ENCODE peak calls at places on chromosomes 5 and 9, in ten cellular contexts. One of them, this sample, is unnamed.

GRCh38 chr9:116318463-116319271 is 165.1 kb downstream of the PAPPA start:
- DNase-seq in activated T-cell treated with anti-CD3 and anti-CD28 coated beads for 1 hour: no peak
- DNase-seq in H54: no peak
- DNase-seq in RPMI8226: no peak
- DNase-seq in EL: no peak
- DNase-seq in WTC11: no peak
- DNase-seq in type B pancreatic cell: no peak
- DNase-seq in stimulated activated naive CD8-positive, alpha-beta T cell treated with anti-CD3 and anti-CD28 coated beads, Interleukin-15, Interleukin-2, amounts not matched to agents 100 U/mL and 50 U/mL, for 24 hours: no peak
- DNase-seq in lower leg skin: peak; percentile 34
- DNase-seq in pancreas: no peak
- DNase-seq in this sample: no peak

GRCh38 chr5:34452170-34452828 is 203.8 kb upstream of the RAI14 start:
- DNase-seq in RPMI8226: no peak
- DNase-seq in activated T-cell treated with anti-CD3 and anti-CD28 coated beads for 1 hour: no peak
- DNase-seq in type B pancreatic cell: no peak
- DNase-seq in WTC11: no peak
- DNase-seq in stimulated activated naive CD8-positive, alpha-beta T cell treated with anti-CD3 and anti-CD28 coated beads, Interleukin-15, Interleukin-2, amounts not matched to agents 100 U/mL and 50 U/mL, for 24 hours: no peak
- DNase-seq in EL: peak; percentile 45
- DNase-seq in pancreas: no peak
- DNase-seq in lower leg skin: no peak
- DNase-seq in H54: no peak
- DNase-seq in this sample: no peak

GRCh38 chr9:72524820-72525539 is 3.6 kb downstream of the TMC1 start:
- DNase-seq in activated T-cell treated with anti-CD3 and anti-CD28 coated beads for 1 hour: no peak
- DNase-seq in H54: peak; percentile 80
- DNase-seq in RPMI8226: no peak
- DNase-seq in stimulated activated naive CD8-positive, alpha-beta T cell treated with anti-CD3 and anti-CD28 coated beads, Interleukin-15, Interleukin-2, amounts not matched to agents 100 U/mL and 50 U/mL, for 24 hours: peak; percentile 27
- DNase-seq in type B pancreatic cell: no peak
- DNase-seq in pancreas: peak; percentile 74
- DNase-seq in lower leg skin: peak; percentile 26
- DNase-seq in EL: peak; percentile 98
- DNase-seq in WTC11: no peak
- DNase-seq in this sample: no peak

GRCh38 chr9:105073147-105073546 is 145.2 kb upstream of the ABCA1 start:
- DNase-seq in lower leg skin: no peak
- DNase-seq in pancreas: no peak
- DNase-seq in H54: no peak
- DNase-seq in EL: peak; percentile 31
- DNase-seq in type B pancreatic cell: no peak
- DNase-seq in activated T-cell treated with anti-CD3 and anti-CD28 coated beads for 1 hour: no peak
- DNase-seq in stimulated activated naive CD8-positive, alpha-beta T cell treated with anti-CD3 and anti-CD28 coated beads, Interleukin-15, Interleukin-2, amounts not matched to agents 100 U/mL and 50 U/mL, for 24 hours: no peak
- DNase-seq in WTC11: no peak
- DNase-seq in RPMI8226: no peak
- DNase-seq in this sample: no peak

GRCh38 chr9:93155716-93156474 is 21.8 kb upstream of the NINJ1 start:
- DNase-seq in pancreas: no peak
- DNase-seq in RPMI8226: no peak
- DNase-seq in EL: no peak
- DNase-seq in stimulated activated naive CD8-positive, alpha-beta T cell treated with anti-CD3 and anti-CD28 coated beads, Interleukin-15, Interleukin-2, amounts not matched to agents 100 U/mL and 50 U/mL, for 24 hours: no peak
- DNase-seq in lower leg skin: no peak
- DNase-seq in type B pancreatic cell: no peak
- DNase-seq in activated T-cell treated with anti-CD3 and anti-CD28 coated beads for 1 hour: no peak
- DNase-seq in WTC11: no peak
- DNase-seq in H54: no peak
- DNase-seq in this sample: no peak

GRCh38 chr9:4297795-4298254 is 2.0 kb downstream of the GLIS3 start:
- DNase-seq in stimulated activated naive CD8-positive, alpha-beta T cell treated with anti-CD3 and anti-CD28 coated beads, Interleukin-15, Interleukin-2, amounts not matched to agents 100 U/mL and 50 U/mL, for 24 hours: peak; percentile 45
- DNase-seq in activated T-cell treated with anti-CD3 and anti-CD28 coated beads for 1 hour: peak; percentile 24
- DNase-seq in type B pancreatic cell: peak; percentile 71
- DNase-seq in WTC11: peak; percentile 75
- DNase-seq in pancreas: peak; percentile 66
- DNase-seq in EL: peak; percentile 84
- DNase-seq in H54: no peak
- DNase-seq in RPMI8226: peak; percentile 37
- DNase-seq in lower leg skin: peak; percentile 50
- DNase-seq in this sample: peak; percentile 10

GRCh38 chr9:111598730-111599091 is 736 bp downstream of the PTGR1 start:
- DNase-seq in H54: no peak
- DNase-seq in type B pancreatic cell: no peak
- DNase-seq in lower leg skin: peak; percentile 23
- DNase-seq in RPMI8226: no peak
- DNase-seq in WTC11: no peak
- DNase-seq in EL: peak; percentile 39
- DNase-seq in activated T-cell treated with anti-CD3 and anti-CD28 coated beads for 1 hour: no peak
- DNase-seq in stimulated activated naive CD8-positive, alpha-beta T cell treated with anti-CD3 and anti-CD28 coated beads, Interleukin-15, Interleukin-2, amounts not matched to agents 100 U/mL and 50 U/mL, for 24 hours: peak; percentile 20
- DNase-seq in pancreas: peak; percentile 33
- DNase-seq in this sample: peak; percentile 3

GRCh38 chr5:113397046-113397445 is 37.7 kb downstream of the TSSK1B start:
- DNase-seq in stimulated activated naive CD8-positive, alpha-beta T cell treated with anti-CD3 and anti-CD28 coated beads, Interleukin-15, Interleukin-2, amounts not matched to agents 100 U/mL and 50 U/mL, for 24 hours: no peak
- DNase-seq in RPMI8226: no peak
- DNase-seq in H54: no peak
- DNase-seq in activated T-cell treated with anti-CD3 and anti-CD28 coated beads for 1 hour: no peak
- DNase-seq in WTC11: no peak
- DNase-seq in EL: no peak
- DNase-seq in lower leg skin: no peak
- DNase-seq in pancreas: no peak
- DNase-seq in type B pancreatic cell: no peak
- DNase-seq in this sample: no peak

GRCh38 chr5:73066466-73066865 is 53.9 kb upstream of the TMEM171 start:
- DNase-seq in EL: peak; percentile 81
- DNase-seq in H54: no peak
- DNase-seq in activated T-cell treated with anti-CD3 and anti-CD28 coated beads for 1 hour: no peak
- DNase-seq in WTC11: no peak
- DNase-seq in pancreas: no peak
- DNase-seq in type B pancreatic cell: no peak
- DNase-seq in stimulated activated naive CD8-positive, alpha-beta T cell treated with anti-CD3 and anti-CD28 coated beads, Interleukin-15, Interleukin-2, amounts not matched to agents 100 U/mL and 50 U/mL, for 24 hours: no peak
- DNase-seq in RPMI8226: no peak
- DNase-seq in lower leg skin: no peak
- DNase-seq in this sample: no peak

GRCh38 chr5:77418601-77419591 is 73.2 kb downstream of the WDR41 start:
- DNase-seq in WTC11: no peak
- DNase-seq in H54: no peak
- DNase-seq in RPMI8226: no peak
- DNase-seq in pancreas: no peak
- DNase-seq in activated T-cell treated with anti-CD3 and anti-CD28 coated beads for 1 hour: no peak
- DNase-seq in type B pancreatic cell: no peak
- DNase-seq in EL: peak; percentile 30
- DNase-seq in lower leg skin: no peak
- DNase-seq in stimulated activated naive CD8-positive, alpha-beta T cell treated with anti-CD3 and anti-CD28 coated beads, Interleukin-15, Interleukin-2, amounts not matched to agents 100 U/mL and 50 U/mL, for 24 hours: no peak
- DNase-seq in this sample: no peak

GRCh38 chr5:133423031-133423617 is 189.2 kb downstream of the FSTL4 start:
- DNase-seq in RPMI8226: no peak
- DNase-seq in type B pancreatic cell: peak; percentile 57
- DNase-seq in stimulated activated naive CD8-positive, alpha-beta T cell treated with anti-CD3 and anti-CD28 coated beads, Interleukin-15, Interleukin-2, amounts not matched to agents 100 U/mL and 50 U/mL, for 24 hours: no peak
- DNase-seq in pancreas: no peak
- DNase-seq in lower leg skin: no peak
- DNase-seq in activated T-cell treated with anti-CD3 and anti-CD28 coated beads for 1 hour: no peak
- DNase-seq in H54: no peak
- DNase-seq in WTC11: no peak
- DNase-seq in EL: no peak
- DNase-seq in this sample: no peak

GRCh38 chr5:73417307-73418035 is 31.1 kb downstream of the FOXD1 start:
- DNase-seq in H54: no peak
- DNase-seq in WTC11: no peak
- DNase-seq in type B pancreatic cell: no peak
- DNase-seq in lower leg skin: no peak
- DNase-seq in stimulated activated naive CD8-positive, alpha-beta T cell treated with anti-CD3 and anti-CD28 coated beads, Interleukin-15, Interleukin-2, amounts not matched to agents 100 U/mL and 50 U/mL, for 24 hours: no peak
- DNase-seq in pancreas: no peak
- DNase-seq in EL: peak; percentile 41
- DNase-seq in activated T-cell treated with anti-CD3 and anti-CD28 coated beads for 1 hour: no peak
- DNase-seq in RPMI8226: peak; percentile 28
- DNase-seq in this sample: no peak

GRCh38 chr5:172533399-172534228 is 79.3 kb upstream of the SH3PXD2B start:
- DNase-seq in EL: peak; percentile 31
- DNase-seq in stimulated activated naive CD8-positive, alpha-beta T cell treated with anti-CD3 and anti-CD28 coated beads, Interleukin-15, Interleukin-2, amounts not matched to agents 100 U/mL and 50 U/mL, for 24 hours: no peak
- DNase-seq in lower leg skin: peak; percentile 36
- DNase-seq in pancreas: no peak
- DNase-seq in type B pancreatic cell: peak; percentile 32
- DNase-seq in activated T-cell treated with anti-CD3 and anti-CD28 coated beads for 1 hour: no peak
- DNase-seq in RPMI8226: peak; percentile 39
- DNase-seq in WTC11: no peak
- DNase-seq in H54: no peak
- DNase-seq in this sample: no peak

GRCh38 chr9:128149001-128149701 is at the start of gene LCN2:
- DNase-seq in type B pancreatic cell: no peak
- DNase-seq in lower leg skin: no peak
- DNase-seq in pancreas: peak; percentile 89
- DNase-seq in RPMI8226: no peak
- DNase-seq in WTC11: no peak
- DNase-seq in activated T-cell treated with anti-CD3 and anti-CD28 coated beads for 1 hour: no peak
- DNase-seq in EL: no peak
- DNase-seq in stimulated activated naive CD8-positive, alpha-beta T cell treated with anti-CD3 and anti-CD28 coated beads, Interleukin-15, Interleukin-2, amounts not matched to agents 100 U/mL and 50 U/mL, for 24 hours: no peak
- DNase-seq in H54: no peak
- DNase-seq in this sample: no peak